ENCODE peak calls at places on chromosomes 6 and 20, in seven cellular contexts. R, T, A, D, Z, B and P are unnamed samples.

GRCh38 chr6:122141246-122141645 is 258.2 kb upstream of the HSF2 start:
- DNase-seq in R (no peak), T (no peak), A (peak), D (no peak), Z (no peak), B (no peak), P (no peak)

GRCh38 chr6:56019973-56020372 is 144.6 kb upstream of the BMP5 start:
- DNase-seq in R (peak), T (no peak), A (no peak), D (no peak), Z (no peak), B (no peak), P (no peak)

GRCh38 chr6:28907394-28907793 is 16.4 kb downstream of the TRIM27 start:
- DNase-seq in R (peak), T (no peak), A (no peak), D (no peak), Z (no peak), B (no peak), P (no peak)

GRCh38 chr6:134932535-134933470 is 17.1 kb downstream of the ALDH8A1 start:
- DNase-seq in R (no peak), T (no peak), A (no peak), D (no peak), Z (no peak), B (no peak), P (no peak)

GRCh38 chr20:51749674-51750036 is 18.5 kb downstream of the ATP9A start:
- DNase-seq in R (peak), T (no peak), A (peak), D (no peak), Z (no peak), B (no peak), P (no peak)

GRCh38 chr6:42690151-42690702 is 32.2 kb downstream of the PRPH2 start:
- DNase-seq in R (peak), T (no peak), A (no peak), D (no peak), Z (no peak), B (no peak), P (no peak)

GRCh38 chr6:155177369-155177961 is 86.3 kb upstream of the CLDN20 start:
- DNase-seq in R (peak), T (no peak), A (peak), D (peak), Z (no peak), B (no peak), P (peak)

GRCh38 chr6:52900536-52900935 is 9.0 kb downstream of the GSTA3 start:
- DNase-seq in R (no peak), T (no peak), A (no peak), D (no peak), Z (no peak), B (no peak), P (no peak)

GRCh38 chr20:36792422-36792821 is 18.9 kb upstream of the DSN1 start:
- DNase-seq in R (peak), T (peak), A (peak), D (peak), Z (no peak), B (no peak), P (peak)

GRCh38 chr6:9116026-9116425 is 680.7 kb upstream of the SLC35B3 start:
- DNase-seq in R (peak), T (no peak), A (no peak), D (no peak), Z (no peak), B (no peak), P (peak)

GRCh38 chr20:11791316-11792228 is 126.1 kb upstream of the BTBD3 start:
- DNase-seq in R (no peak), T (no peak), A (no peak), D (no peak), Z (no peak), B (no peak), P (no peak)

GRCh38 chr20:12570371-12570770 is 438.4 kb upstream of the SPTLC3 start:
- DNase-seq in R (no peak), T (peak), A (no peak), D (peak), Z (no peak), B (no peak), P (peak)

GRCh38 chr20:48638546-48638945 is 189.3 kb downstream of the PREX1 start:
- DNase-seq in R (peak), T (no peak), A (peak), D (no peak), Z (no peak), B (no peak), P (no peak)

GRCh38 chr6:6315660-6316059 is 4.8 kb downstream of the F13A1 start:
- DNase-seq in R (peak), T (peak), A (peak), D (peak), Z (no peak), B (peak), P (peak)

GRCh38 chr6:161101517-161101916 is 109.9 kb downstream of the MAP3K4 start:
- DNase-seq in R (peak), T (no peak), A (peak), D (no peak), Z (no peak), B (no peak), P (peak)

GRCh38 chr6:107123501-107123900 is 8.2 kb upstream of the BEND3 start:
- DNase-seq in R (no peak), T (no peak), A (no peak), D (no peak), Z (no peak), B (no peak), P (no peak)

GRCh38 chr20:48965189-48965910 is 43.8 kb downstream of the ARFGEF2 start:
- DNase-seq in R (peak), T (no peak), A (no peak), D (no peak), Z (no peak), B (no peak), P (no peak)

GRCh38 chr6:26501482-26501986 is 1.4 kb downstream of the BTN1A1 start:
- DNase-seq in R (peak), T (peak), A (peak), D (no peak), Z (peak), B (peak), P (no peak)

GRCh38 chr6:37713529-37714119 is 15.9 kb upstream of the MDGA1 start:
- DNase-seq in R (peak), T (no peak), A (no peak), D (no peak), Z (no peak), B (no peak), P (no peak)

GRCh38 chr6:159180001-159180400 is 10.8 kb downstream of the FNDC1 start:
- DNase-seq in R (peak), T (no peak), A (no peak), D (no peak), Z (no peak), B (no peak), P (no peak)

GRCh38 chr6:3449750-3450305 is 7.0 kb downstream of the SLC22A23 start:
- DNase-seq in R (no peak), T (no peak), A (no peak), D (no peak), Z (no peak), B (no peak), P (no peak)

GRCh38 chr6:142985286-142985685 is 40.3 kb upstream of the HIVEP2 start:
- DNase-seq in R (peak), T (no peak), A (no peak), D (no peak), Z (no peak), B (no peak), P (no peak)

GRCh38 chr6:111825439-111825838 is 47.8 kb downstream of the FYN start:
- DNase-seq in R (no peak), T (no peak), A (no peak), D (no peak), Z (no peak), B (no peak), P (no peak)

GRCh38 chr6:112289039-112289566 is 34.7 kb upstream of the LAMA4 start:
- DNase-seq in R (peak), T (no peak), A (no peak), D (no peak), Z (no peak), B (peak), P (peak)

GRCh38 chr20:35215066-35215956 is 11.2 kb upstream of the MMP24 start:
- DNase-seq in R (peak), T (no peak), A (no peak), D (no peak), Z (no peak), B (no peak), P (no peak)

GRCh38 chr6:32847004-32847403 is 3.2 kb upstream of the PSMB8 start:
- DNase-seq in R (no peak), T (no peak), A (no peak), D (no peak), Z (no peak), B (no peak), P (no peak)

GRCh38 chr20:48463916-48464315 is 363.9 kb downstream of the PREX1 start:
- DNase-seq in R (peak), T (no peak), A (no peak), D (no peak), Z (no peak), B (no peak), P (no peak)

GRCh38 chr6:158607411-158608170 is 37.0 kb downstream of the DYNLT1 start:
- DNase-seq in R (no peak), T (no peak), A (no peak), D (no peak), Z (no peak), B (no peak), P (no peak)

GRCh38 chr6:96899599-96899998 is 1.9 kb upstream of the NDUFAF4 start:
- DNase-seq in R (no peak), T (no peak), A (no peak), D (no peak), Z (no peak), B (no peak), P (no peak)

GRCh38 chr6:144283781-144284473 is 1.2 kb upstream of the UTRN start:
- DNase-seq in R (peak), T (no peak), A (peak), D (peak), Z (no peak), B (no peak), P (peak)

GRCh38 chr6:4884646-4885427 is 108.6 kb downstream of the CDYL start:
- DNase-seq in R (no peak), T (no peak), A (no peak), D (no peak), Z (no peak), B (no peak), P (no peak)

GRCh38 chr6:2970034-2970685 is 1.2 kb downstream of the SERPINB6 start:
- DNase-seq in R (no peak), T (peak), A (peak), D (no peak), Z (no peak), B (no peak), P (no peak)

GRCh38 chr6:117550078-117550600 is 52.2 kb downstream of the GOPC start:
- DNase-seq in R (no peak), T (no peak), A (no peak), D (no peak), Z (no peak), B (no peak), P (no peak)

GRCh38 chr6:139977887-139978332 is 603.5 kb upstream of the CITED2 start:
- DNase-seq in R (peak), T (no peak), A (peak), D (no peak), Z (no peak), B (no peak), P (no peak)

GRCh38 chr6:117506180-117506835 is 23.8 kb downstream of the DCBLD1 start:
- DNase-seq in R (peak), T (no peak), A (peak), D (no peak), Z (no peak), B (no peak), P (no peak)

GRCh38 chr20:32028647-32029372 is 18.6 kb downstream of the CCM2L start:
- DNase-seq in R (no peak), T (peak), A (no peak), D (no peak), Z (no peak), B (no peak), P (no peak)

GRCh38 chr20:14775778-14776177 is 438.4 kb upstream of the FLRT3 start:
- DNase-seq in R (peak), T (no peak), A (peak), D (no peak), Z (no peak), B (no peak), P (no peak)